ENCODE peak calls at places on chromosome 1, in seven cellular contexts. R is mesendoderm, Q is H9, L is IMR-90, N is neuronal stem cell, C is trophoblast cell, S is mesenchymal stem cell. Z is an unnamed sample.

GRCh38 chr1:167121375-167122120 is 27.7 kb downstream of the STYXL2 start:
- DNase-seq in R (peak; percentile 86), Q (peak; percentile 73), L (no peak), N (no peak), C (peak; percentile 77), S (peak; percentile 16), Z (peak; percentile 80)

GRCh38 chr1:53495608-53496345 is 36.6 kb downstream of the DMRTB1 start:
- DNase-seq in R (no peak), Q (no peak), L (peak; percentile 23), N (no peak), C (no peak), S (no peak), Z (no peak)

GRCh38 chr1:52141513-52142219 is at the start of gene ZFYVE9:
- DNase-seq in R (peak; percentile 86), Q (peak; percentile 77), L (peak; percentile 76), N (peak; percentile 85), C (peak; percentile 90), S (peak; percentile 78), Z (peak; percentile 88)

GRCh38 chr1:196535727-196536126 is 72.5 kb downstream of the KCNT2 start:
- DNase-seq in R (peak; percentile 84), Q (peak; percentile 34), L (peak; percentile 39), N (peak; percentile 48), C (no peak), S (peak; percentile 36), Z (no peak)

GRCh38 chr1:204406621-204407020 is 5.0 kb downstream of the PPP1R15B start:
- DNase-seq in R (no peak), Q (no peak), L (no peak), N (no peak), C (no peak), S (peak; percentile 10), Z (no peak)

GRCh38 chr1:93180723-93181613 is at the start of gene CCDC18:
- DNase-seq in R (peak; percentile 82), Q (no peak), L (peak; percentile 44), N (no peak), C (no peak), S (peak; percentile 77), Z (no peak)

GRCh38 chr1:56644941-56645662 is at the start of gene PRKAA2:
- DNase-seq in R (peak; percentile 49), Q (peak; percentile 65), L (peak; percentile 12), N (peak; percentile 69), C (peak; percentile 53), S (peak; percentile 56), Z (peak; percentile 78)

GRCh38 chr1:226226601-226227000 is 3.1 kb downstream of the MIXL1 start:
- DNase-seq in R (no peak), Q (no peak), L (no peak), N (no peak), C (no peak), S (no peak), Z (no peak)

GRCh38 chr1:48028218-48028804 is 31.1 kb upstream of the TRABD2B start:
- DNase-seq in R (no peak), Q (no peak), L (no peak), N (no peak), C (no peak), S (no peak), Z (no peak)

GRCh38 chr1:218994615-218995014 is 179.1 kb upstream of the LYPLAL1 start:
- DNase-seq in R (no peak), Q (no peak), L (no peak), N (no peak), C (no peak), S (no peak), Z (no peak)

GRCh38 chr1:117257291-117257690 is 46.6 kb upstream of the VTCN1 start:
- DNase-seq in R (no peak), Q (no peak), L (no peak), N (no peak), C (no peak), S (no peak), Z (no peak)

GRCh38 chr1:74771913-74772515 is 39.1 kb downstream of the TYW3 start:
- DNase-seq in R (peak; percentile 58), Q (no peak), L (peak; percentile 51), N (peak; percentile 40), C (peak; percentile 80), S (peak; percentile 61), Z (no peak)

GRCh38 chr1:151510614-151510956 is 602 bp upstream of the CGN start:
- DNase-seq in R (no peak), Q (no peak), L (no peak), N (no peak), C (no peak), S (no peak), Z (no peak)

GRCh38 chr1:172472495-172472894 is 28.6 kb upstream of the PIGC start:
- DNase-seq in R (no peak), Q (no peak), L (no peak), N (no peak), C (no peak), S (no peak), Z (no peak)

GRCh38 chr1:33758698-33759097 is 105.2 kb upstream of the HMGB4 start:
- DNase-seq in R (no peak), Q (no peak), L (peak; percentile 7), N (no peak), C (no peak), S (no peak), Z (no peak)

GRCh38 chr1:205477759-205478247 is 22.0 kb upstream of the BLACAT1 start:
- DNase-seq in R (no peak), Q (no peak), L (peak; percentile 33), N (no peak), C (no peak), S (no peak), Z (no peak)

GRCh38 chr1:22913421-22913820 is 59.2 kb downstream of the LACTBL1 start:
- DNase-seq in R (no peak), Q (no peak), L (no peak), N (no peak), C (peak; percentile 40), S (no peak), Z (no peak)

GRCh38 chr1:174964261-174964984 is 35.3 kb upstream of the CACYBP start:
- DNase-seq in R (no peak), Q (no peak), L (no peak), N (no peak), C (peak; percentile 79), S (peak; percentile 65), Z (no peak)

GRCh38 chr1:161962094-161962887 is 61.4 kb downstream of the OLFML2B start:
- DNase-seq in R (peak; percentile 74), Q (no peak), L (peak; percentile 87), N (no peak), C (no peak), S (peak; percentile 94), Z (no peak)

GRCh38 chr1:147534386-147534785 is 6.9 kb upstream of the BCL9 start:
- DNase-seq in R (peak; percentile 44), Q (no peak), L (peak; percentile 26), N (no peak), C (peak; percentile 11), S (peak; percentile 46), Z (no peak)

GRCh38 chr1:151993084-151993733 is 450 bp downstream of the S100A10 start:
- DNase-seq in R (peak; percentile 80), Q (peak; percentile 66), L (no peak), N (no peak), C (peak; percentile 31), S (no peak), Z (no peak)

GRCh38 chr1:156115514-156116374 is 1.2 kb downstream of the LMNA start:
- DNase-seq in R (peak; percentile 81), Q (peak; percentile 68), L (peak; percentile 65), N (no peak), C (peak; percentile 59), S (peak; percentile 69), Z (no peak)
- H3K23ac ChIP-seq in R (no peak overlapping the region), Q (no peak overlapping the region), L (peak overlapping the region; percentile 96), N (no peak overlapping the region), C (no peak overlapping the region), S (peak overlapping the region; percentile 85), Z (no peak overlapping the region)

DNA sequence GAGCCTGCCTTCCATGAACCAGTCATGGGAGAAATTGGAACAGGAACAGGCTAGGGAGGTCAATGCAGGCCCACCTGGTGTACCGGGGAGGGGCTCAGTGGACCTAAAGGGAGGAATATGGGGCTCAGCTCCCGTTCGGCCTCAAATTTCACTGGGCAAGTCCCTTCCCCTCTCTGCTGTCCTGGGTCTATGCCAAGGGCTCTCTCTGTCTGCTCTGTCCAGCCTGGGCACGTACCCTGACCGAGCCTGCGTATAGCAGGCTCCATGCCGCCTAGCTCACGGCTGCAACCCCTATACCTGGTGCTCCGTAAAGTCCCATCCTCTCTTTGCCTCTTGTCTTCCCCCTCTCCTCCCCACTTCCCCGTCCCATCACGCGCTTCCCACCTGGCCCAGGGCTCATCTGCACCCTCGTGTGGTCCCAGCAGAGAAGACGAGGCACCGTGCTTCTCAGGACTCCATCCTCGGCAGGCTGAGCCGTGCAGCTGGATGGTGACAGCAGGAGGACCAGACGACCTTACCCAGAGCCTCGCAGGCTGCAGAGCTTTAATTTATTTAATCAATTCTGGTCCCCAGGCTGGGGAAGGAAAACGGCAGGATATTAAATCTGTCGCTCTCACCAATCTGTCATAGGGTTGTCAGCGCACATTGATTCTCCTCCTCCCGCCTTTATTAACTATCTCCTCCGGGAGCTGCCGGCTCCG is 25.1 kb upstream of the DISP3 start:
- DNase-seq in R (no peak), Q (no peak), L (no peak), N (no peak), C (no peak), S (no peak), Z (no peak)
- H3K23ac ChIP-seq in R (no peak overlapping the region), Q (no peak overlapping the region), L (no peak overlapping the region), N (peak overlapping the region; percentile 13), C (no peak overlapping the region), S (no peak overlapping the region), Z (no peak overlapping the region)

GRCh38 chr1:41138549-41138948 is 103.6 kb downstream of the SCMH1 start:
- DNase-seq in R (no peak), Q (no peak), L (no peak), N (no peak), C (no peak), S (no peak), Z (no peak)

DNA sequence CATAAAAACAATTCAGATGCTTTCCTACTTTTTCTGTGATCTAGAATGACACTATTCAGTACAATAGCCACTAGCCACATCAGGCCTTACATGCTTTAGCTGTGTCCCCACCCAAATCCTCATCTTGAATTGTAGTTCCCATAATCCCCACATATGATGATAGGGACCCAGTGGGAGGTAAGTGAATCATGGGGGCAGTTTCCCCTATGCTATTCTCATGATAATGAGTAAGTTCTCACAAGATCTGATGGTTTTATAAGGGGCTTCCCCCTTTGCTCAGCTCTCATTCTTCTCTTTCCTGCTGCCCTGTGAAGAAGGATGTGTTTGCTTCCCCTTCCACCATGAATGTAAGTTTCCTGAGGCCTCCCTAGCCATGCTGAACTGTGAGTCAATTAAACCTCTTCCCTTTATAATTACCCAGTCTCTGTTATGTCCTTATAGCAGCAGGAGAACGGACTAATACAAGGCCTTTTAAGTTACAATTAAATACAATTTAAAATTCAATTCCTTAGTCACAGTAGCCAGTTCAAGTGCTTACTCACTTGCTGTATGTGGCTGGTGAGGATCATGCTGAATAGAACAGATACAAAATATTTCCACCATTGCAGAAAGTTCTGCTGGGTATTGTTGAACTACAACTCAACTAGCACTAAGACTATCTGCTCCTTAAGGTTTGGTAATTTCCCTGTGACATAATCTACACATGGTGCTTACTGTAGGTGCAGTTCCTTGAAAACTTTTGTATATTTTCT is 106.7 kb downstream of the SCMH1 start:
- DNase-seq in R (no peak), Q (no peak), L (no peak), N (no peak), C (no peak), S (no peak), Z (no peak)
- H3K23ac ChIP-seq in R (no peak overlapping the region), Q (no peak overlapping the region), L (no peak overlapping the region), N (no peak overlapping the region), C (no peak overlapping the region), S (no peak overlapping the region), Z (no peak overlapping the region)

DNA sequence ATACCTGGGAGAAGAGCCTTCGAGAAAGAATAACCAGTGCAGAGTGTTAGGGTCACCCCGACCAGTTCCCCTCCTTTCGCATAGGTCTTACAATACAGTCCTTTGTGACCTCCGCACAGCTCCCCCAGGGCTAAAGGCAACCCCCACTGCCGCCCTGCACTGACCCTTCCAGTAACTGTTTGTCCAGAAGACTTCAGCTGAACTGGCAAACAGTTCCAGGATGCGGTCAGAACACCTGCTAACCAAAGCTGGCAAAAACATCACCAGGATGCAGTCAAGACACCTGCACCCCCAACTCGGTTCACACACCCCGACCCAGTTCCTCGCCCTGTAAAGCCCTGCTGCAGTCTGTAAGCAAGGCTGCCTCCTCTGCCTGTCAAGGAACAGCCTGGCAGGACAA is 6.4 kb upstream of the EVA1B start:
- DNase-seq in R (no peak), Q (no peak), L (no peak), N (no peak), C (no peak), S (no peak), Z (no peak)
- H3K23ac ChIP-seq in R (no peak overlapping the region), Q (no peak overlapping the region), L (no peak overlapping the region), N (no peak overlapping the region), C (no peak overlapping the region), S (no peak overlapping the region), Z (no peak overlapping the region)